ENCODE peak calls at places on chromosome 7, in six cellular contexts. One of them, this sample, is unnamed.

GRCh38 chr7:4157651-4158050 is 524.4 kb upstream of the FOXK1 start:
- ATAC-seq in activated CD8-positive, alpha-beta T cell treated with anti-CD3 and anti-CD28 coated beads for 36 hours: no peak
- ATAC-seq in stimulated activated effector memory CD8-positive, alpha-beta T cell treated with anti-CD3 and anti-CD28 coated beads, Interleukin-12 subunit alpha, Interleukin-12 subunit beta, amount 100 ng/mL, for 72 hours: no peak
- ATAC-seq in upper lobe of right lung: no peak
- ATAC-seq in naive thymus-derived CD4-positive, alpha-beta T cell: no peak
- ATAC-seq in left cardiac atrium: no peak
- ATAC-seq in this sample: no peak

GRCh38 chr7:151505433-151505832 is 14.3 kb downstream of the RHEB start:
- ATAC-seq in activated CD8-positive, alpha-beta T cell treated with anti-CD3 and anti-CD28 coated beads for 36 hours: peak; percentile 61
- ATAC-seq in stimulated activated effector memory CD8-positive, alpha-beta T cell treated with anti-CD3 and anti-CD28 coated beads, Interleukin-12 subunit alpha, Interleukin-12 subunit beta, amount 100 ng/mL, for 72 hours: peak; percentile 82
- ATAC-seq in upper lobe of right lung: no peak
- ATAC-seq in naive thymus-derived CD4-positive, alpha-beta T cell: no peak
- ATAC-seq in left cardiac atrium: no peak
- ATAC-seq in this sample: no peak

GRCh38 chr7:25951414-25952276 is 200.4 kb upstream of the NFE2L3 start:
- ATAC-seq in activated CD8-positive, alpha-beta T cell treated with anti-CD3 and anti-CD28 coated beads for 36 hours: peak; percentile 70
- ATAC-seq in stimulated activated effector memory CD8-positive, alpha-beta T cell treated with anti-CD3 and anti-CD28 coated beads, Interleukin-12 subunit alpha, Interleukin-12 subunit beta, amount 100 ng/mL, for 72 hours: peak; percentile 71
- ATAC-seq in upper lobe of right lung: no peak
- ATAC-seq in naive thymus-derived CD4-positive, alpha-beta T cell: no peak
- ATAC-seq in left cardiac atrium: no peak
- ATAC-seq in this sample: no peak

GRCh38 chr7:47509571-47509970 is 72.3 kb downstream of the TNS3 start:
- ATAC-seq in activated CD8-positive, alpha-beta T cell treated with anti-CD3 and anti-CD28 coated beads for 36 hours: no peak
- ATAC-seq in stimulated activated effector memory CD8-positive, alpha-beta T cell treated with anti-CD3 and anti-CD28 coated beads, Interleukin-12 subunit alpha, Interleukin-12 subunit beta, amount 100 ng/mL, for 72 hours: no peak
- ATAC-seq in upper lobe of right lung: no peak
- ATAC-seq in naive thymus-derived CD4-positive, alpha-beta T cell: no peak
- ATAC-seq in left cardiac atrium: no peak
- ATAC-seq in this sample: no peak

GRCh38 chr7:55048221-55048859 is 29.5 kb downstream of the EGFR start:
- ATAC-seq in activated CD8-positive, alpha-beta T cell treated with anti-CD3 and anti-CD28 coated beads for 36 hours: no peak
- ATAC-seq in stimulated activated effector memory CD8-positive, alpha-beta T cell treated with anti-CD3 and anti-CD28 coated beads, Interleukin-12 subunit alpha, Interleukin-12 subunit beta, amount 100 ng/mL, for 72 hours: no peak
- ATAC-seq in upper lobe of right lung: peak; percentile 74
- ATAC-seq in naive thymus-derived CD4-positive, alpha-beta T cell: no peak
- ATAC-seq in left cardiac atrium: peak; percentile 69
- ATAC-seq in this sample: no peak

GRCh38 chr7:108222236-108222892 is 92.2 kb upstream of the LAMB4 start:
- ATAC-seq in activated CD8-positive, alpha-beta T cell treated with anti-CD3 and anti-CD28 coated beads for 36 hours: no peak
- ATAC-seq in stimulated activated effector memory CD8-positive, alpha-beta T cell treated with anti-CD3 and anti-CD28 coated beads, Interleukin-12 subunit alpha, Interleukin-12 subunit beta, amount 100 ng/mL, for 72 hours: no peak
- ATAC-seq in upper lobe of right lung: no peak
- ATAC-seq in naive thymus-derived CD4-positive, alpha-beta T cell: no peak
- ATAC-seq in left cardiac atrium: no peak
- ATAC-seq in this sample: no peak

GRCh38 chr7:13179011-13179574 is 491.7 kb downstream of the ARL4A start:
- ATAC-seq in activated CD8-positive, alpha-beta T cell treated with anti-CD3 and anti-CD28 coated beads for 36 hours: no peak
- ATAC-seq in stimulated activated effector memory CD8-positive, alpha-beta T cell treated with anti-CD3 and anti-CD28 coated beads, Interleukin-12 subunit alpha, Interleukin-12 subunit beta, amount 100 ng/mL, for 72 hours: no peak
- ATAC-seq in upper lobe of right lung: peak; percentile 69
- ATAC-seq in naive thymus-derived CD4-positive, alpha-beta T cell: no peak
- ATAC-seq in left cardiac atrium: no peak
- ATAC-seq in this sample: no peak

GRCh38 chr7:91242097-91242846 is 22.0 kb upstream of the FZD1 start:
- ATAC-seq in activated CD8-positive, alpha-beta T cell treated with anti-CD3 and anti-CD28 coated beads for 36 hours: no peak
- ATAC-seq in stimulated activated effector memory CD8-positive, alpha-beta T cell treated with anti-CD3 and anti-CD28 coated beads, Interleukin-12 subunit alpha, Interleukin-12 subunit beta, amount 100 ng/mL, for 72 hours: no peak
- ATAC-seq in upper lobe of right lung: peak; percentile 59
- ATAC-seq in naive thymus-derived CD4-positive, alpha-beta T cell: no peak
- ATAC-seq in left cardiac atrium: no peak
- ATAC-seq in this sample: no peak

GRCh38 chr7:155007947-155008346 is 5.0 kb upstream of the PAXIP1 start:
- ATAC-seq in activated CD8-positive, alpha-beta T cell treated with anti-CD3 and anti-CD28 coated beads for 36 hours: no peak
- ATAC-seq in stimulated activated effector memory CD8-positive, alpha-beta T cell treated with anti-CD3 and anti-CD28 coated beads, Interleukin-12 subunit alpha, Interleukin-12 subunit beta, amount 100 ng/mL, for 72 hours: no peak
- ATAC-seq in upper lobe of right lung: no peak
- ATAC-seq in naive thymus-derived CD4-positive, alpha-beta T cell: no peak
- ATAC-seq in left cardiac atrium: no peak
- ATAC-seq in this sample: no peak

GRCh38 chr7:38942431-38943051 is 33.5 kb upstream of the VPS41 start:
- ATAC-seq in activated CD8-positive, alpha-beta T cell treated with anti-CD3 and anti-CD28 coated beads for 36 hours: no peak
- ATAC-seq in stimulated activated effector memory CD8-positive, alpha-beta T cell treated with anti-CD3 and anti-CD28 coated beads, Interleukin-12 subunit alpha, Interleukin-12 subunit beta, amount 100 ng/mL, for 72 hours: no peak
- ATAC-seq in upper lobe of right lung: no peak
- ATAC-seq in naive thymus-derived CD4-positive, alpha-beta T cell: no peak
- ATAC-seq in left cardiac atrium: no peak
- ATAC-seq in this sample: no peak

GRCh38 chr7:34062826-34063225 is 157.5 kb downstream of the BMPER start:
- ATAC-seq in activated CD8-positive, alpha-beta T cell treated with anti-CD3 and anti-CD28 coated beads for 36 hours: no peak
- ATAC-seq in stimulated activated effector memory CD8-positive, alpha-beta T cell treated with anti-CD3 and anti-CD28 coated beads, Interleukin-12 subunit alpha, Interleukin-12 subunit beta, amount 100 ng/mL, for 72 hours: no peak
- ATAC-seq in upper lobe of right lung: no peak
- ATAC-seq in naive thymus-derived CD4-positive, alpha-beta T cell: no peak
- ATAC-seq in left cardiac atrium: no peak
- ATAC-seq in this sample: no peak

GRCh38 chr7:98754041-98754479 is 115.8 kb downstream of the TMEM130 start:
- ATAC-seq in activated CD8-positive, alpha-beta T cell treated with anti-CD3 and anti-CD28 coated beads for 36 hours: no peak
- ATAC-seq in stimulated activated effector memory CD8-positive, alpha-beta T cell treated with anti-CD3 and anti-CD28 coated beads, Interleukin-12 subunit alpha, Interleukin-12 subunit beta, amount 100 ng/mL, for 72 hours: no peak
- ATAC-seq in upper lobe of right lung: no peak
- ATAC-seq in naive thymus-derived CD4-positive, alpha-beta T cell: no peak
- ATAC-seq in left cardiac atrium: no peak
- ATAC-seq in this sample: no peak

GRCh38 chr7:29102554-29103151 is 43.7 kb downstream of the CPVL start:
- ATAC-seq in activated CD8-positive, alpha-beta T cell treated with anti-CD3 and anti-CD28 coated beads for 36 hours: no peak
- ATAC-seq in stimulated activated effector memory CD8-positive, alpha-beta T cell treated with anti-CD3 and anti-CD28 coated beads, Interleukin-12 subunit alpha, Interleukin-12 subunit beta, amount 100 ng/mL, for 72 hours: peak; percentile 42
- ATAC-seq in upper lobe of right lung: peak; percentile 76
- ATAC-seq in naive thymus-derived CD4-positive, alpha-beta T cell: peak; percentile 44
- ATAC-seq in left cardiac atrium: peak; percentile 83
- ATAC-seq in this sample: no peak

GRCh38 chr7:3591944-3592343 is 290.9 kb downstream of the SDK1 start:
- ATAC-seq in activated CD8-positive, alpha-beta T cell treated with anti-CD3 and anti-CD28 coated beads for 36 hours: no peak
- ATAC-seq in stimulated activated effector memory CD8-positive, alpha-beta T cell treated with anti-CD3 and anti-CD28 coated beads, Interleukin-12 subunit alpha, Interleukin-12 subunit beta, amount 100 ng/mL, for 72 hours: no peak
- ATAC-seq in upper lobe of right lung: no peak
- ATAC-seq in naive thymus-derived CD4-positive, alpha-beta T cell: no peak
- ATAC-seq in left cardiac atrium: no peak
- ATAC-seq in this sample: no peak

GRCh38 chr7:65846008-65846570 is 26.8 kb upstream of the VKORC1L1 start:
- ATAC-seq in activated CD8-positive, alpha-beta T cell treated with anti-CD3 and anti-CD28 coated beads for 36 hours: no peak
- ATAC-seq in stimulated activated effector memory CD8-positive, alpha-beta T cell treated with anti-CD3 and anti-CD28 coated beads, Interleukin-12 subunit alpha, Interleukin-12 subunit beta, amount 100 ng/mL, for 72 hours: no peak
- ATAC-seq in upper lobe of right lung: no peak
- ATAC-seq in naive thymus-derived CD4-positive, alpha-beta T cell: no peak
- ATAC-seq in left cardiac atrium: no peak
- ATAC-seq in this sample: no peak

GRCh38 chr7:96400001-96400400 is 78.1 kb upstream of the SLC25A13 start:
- ATAC-seq in activated CD8-positive, alpha-beta T cell treated with anti-CD3 and anti-CD28 coated beads for 36 hours: no peak
- ATAC-seq in stimulated activated effector memory CD8-positive, alpha-beta T cell treated with anti-CD3 and anti-CD28 coated beads, Interleukin-12 subunit alpha, Interleukin-12 subunit beta, amount 100 ng/mL, for 72 hours: no peak
- ATAC-seq in upper lobe of right lung: no peak
- ATAC-seq in naive thymus-derived CD4-positive, alpha-beta T cell: no peak
- ATAC-seq in left cardiac atrium: no peak
- ATAC-seq in this sample: peak; percentile 35

GRCh38 chr7:265192-265997 is 24.6 kb upstream of the FOXL3 start:
- ATAC-seq in activated CD8-positive, alpha-beta T cell treated with anti-CD3 and anti-CD28 coated beads for 36 hours: no peak
- ATAC-seq in stimulated activated effector memory CD8-positive, alpha-beta T cell treated with anti-CD3 and anti-CD28 coated beads, Interleukin-12 subunit alpha, Interleukin-12 subunit beta, amount 100 ng/mL, for 72 hours: no peak
- ATAC-seq in upper lobe of right lung: no peak
- ATAC-seq in naive thymus-derived CD4-positive, alpha-beta T cell: no peak
- ATAC-seq in left cardiac atrium: no peak
- ATAC-seq in this sample: no peak

This sample was measured in stimulated activated memory B cell treated with anti-CD40 and anti-IgM and Interleukin-4, amounts not matched to agents 10 μg/mL and 1 μg/mL and 100 μg/mL, for 72 hours.